ENCODE peak calls at places on chromosomes 11 and 22, in eight cellular contexts. C, Q, K, W, Y, M, X and R are unnamed samples.

GRCh38 chr22:41589260-41589600 is 410 bp downstream of the PMM1 start:
- DNase-seq in C (no peak), W (no peak), K (no peak), X (peak; percentile 75), Y (no peak), M (no peak), Q (peak; percentile 31), R (peak; percentile 34)

GRCh38 chr11:130551388-130551787 is 102.9 kb downstream of the ADAMTS15 start:
- DNase-seq in M (no peak), Q (no peak), X (no peak), Y (no peak), K (no peak), W (no peak), C (no peak), R (no peak)

GRCh38 chr22:19178065-19178658 is 374 bp downstream of the SLC25A1 start:
- DNase-seq in K (no peak), W (no peak), X (peak; percentile 80), Q (peak; percentile 60), C (no peak), M (peak; percentile 63), Y (no peak), R (peak; percentile 28)

GRCh38 chr11:11081273-11081672 is 223.4 kb upstream of the ZBED5 start:
- DNase-seq in K (no peak), X (no peak), W (no peak), Y (no peak), C (no peak), M (no peak), Q (no peak), R (no peak)

GRCh38 chr22:30381250-30381649 is 6.0 kb downstream of the RNF215 start:
- DNase-seq in Q (no peak), C (no peak), W (no peak), X (no peak), K (no peak), Y (no peak), M (no peak), R (no peak)

GRCh38 chr22:22168190-22168940 is 76.2 kb upstream of the VPREB1 start:
- DNase-seq in Q (no peak), W (peak; percentile 92), K (no peak), M (peak; percentile 21), C (no peak), X (no peak), Y (no peak), R (no peak)

GRCh38 chr22:24189249-24190158 is 8.2 kb downstream of the SUSD2 start:
- DNase-seq in C (peak; percentile 84), W (peak; percentile 70), X (peak; percentile 87), M (peak; percentile 81), K (peak; percentile 84), Q (peak; percentile 84), Y (peak; percentile 81), R (peak; percentile 78)

GRCh38 chr11:128422576-128423370 is 164.6 kb downstream of the ETS1 start:
- DNase-seq in C (no peak), Y (no peak), K (no peak), X (no peak), W (no peak), M (peak; percentile 20), Q (peak; percentile 35), R (no peak)

GRCh38 chr22:20526628-20527355 is 19.4 kb downstream of the MED15 start:
- DNase-seq in Y (no peak), X (no peak), W (peak; percentile 42), K (no peak), Q (no peak), M (no peak), C (no peak), R (no peak)

GRCh38 chr11:127485541-127485940 is 485.0 kb upstream of the KIRREL3 start:
- DNase-seq in W (no peak), M (no peak), X (no peak), C (no peak), Q (no peak), Y (no peak), K (no peak), R (no peak)

GRCh38 chr11:103536335-103536722 is 427.1 kb downstream of the DYNC2H1 start:
- DNase-seq in Y (no peak), Q (no peak), X (no peak), M (no peak), W (no peak), C (no peak), K (no peak), R (no peak)

GRCh38 chr11:70055444-70055843 is 22.7 kb upstream of the ANO1 start:
- DNase-seq in K (no peak), C (no peak), W (no peak), M (no peak), Y (no peak), X (no peak), Q (no peak), R (no peak)

GRCh38 chr11:65786786-65787636 is at the start of gene OVOL1:
- DNase-seq in Q (peak; percentile 88), M (peak; percentile 87), K (no peak), C (no peak), Y (peak; percentile 85), W (no peak), X (no peak), R (peak; percentile 36)

GRCh38 chr22:48517039-48518030 is 1310.3 kb downstream of the BRD1 start:
- DNase-seq in X (peak; percentile 80), W (peak; percentile 48), Q (no peak), K (no peak), C (peak; percentile 6), M (peak; percentile 19), Y (no peak), R (peak; percentile 26)

GRCh38 chr22:38697055-38697980 is 3.4 kb downstream of the JOSD1 start:
- DNase-seq in W (no peak), Q (peak; percentile 70), K (peak; percentile 55), Y (no peak), C (no peak), X (peak; percentile 62), M (no peak), R (no peak)

GRCh38 chr11:128471138-128471661 is 116.2 kb downstream of the ETS1 start:
- DNase-seq in C (no peak), Y (no peak), M (no peak), Q (no peak), W (no peak), X (no peak), K (no peak), R (no peak)

DNA sequence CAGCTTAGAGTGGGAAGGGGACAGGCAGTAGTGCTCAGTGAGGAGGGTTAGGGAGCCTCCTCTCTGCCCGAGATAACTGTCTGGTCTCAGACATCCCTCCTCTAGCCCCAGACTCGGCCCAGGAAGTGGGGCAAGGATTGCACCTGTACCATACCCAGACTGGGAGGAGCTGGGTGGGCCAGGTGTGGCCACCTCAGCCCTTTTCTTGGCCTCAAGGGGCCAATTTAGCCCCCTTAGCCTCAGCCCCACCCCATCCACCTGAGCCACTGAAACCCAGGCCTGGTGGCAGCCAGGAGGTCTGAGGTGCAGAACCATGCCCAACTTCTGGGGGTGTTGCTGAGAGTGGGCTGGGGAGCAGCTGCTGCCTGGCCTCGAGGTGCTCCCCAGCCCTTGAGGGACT is 6.5 kb downstream of the RELT start:
- DNase-seq in W (no peak), Y (no peak), M (no peak), C (no peak), K (no peak), Q (no peak), X (no peak), R (no peak)
- H3K27ac ChIP-seq in W (no peak overlapping the region), Y (peak overlapping the region; percentile 15), M (no peak overlapping the region), C (no peak overlapping the region), K (no peak overlapping the region), Q (no peak overlapping the region), X (no peak overlapping the region), R (no peak overlapping the region)

GRCh38 chr11:114326776-114327175 is 30.6 kb downstream of the NNMT start:
- DNase-seq in M (no peak), K (no peak), C (no peak), X (no peak), Y (no peak), W (no peak), Q (no peak), R (no peak)
- H3K4me1 ChIP-seq in M (no peaks in the 10 kb centered on the region), K (no peaks in the 10 kb centered on the region), C (no peaks in the 10 kb centered on the region), X (no peaks in the 10 kb centered on the region), Y (no peaks in the 10 kb centered on the region), W (peaks cover 15% of the 10 kb centered on the region), Q (no peaks in the 10 kb centered on the region), R (peaks cover under 1% of the 10 kb centered on the region)

DNA sequence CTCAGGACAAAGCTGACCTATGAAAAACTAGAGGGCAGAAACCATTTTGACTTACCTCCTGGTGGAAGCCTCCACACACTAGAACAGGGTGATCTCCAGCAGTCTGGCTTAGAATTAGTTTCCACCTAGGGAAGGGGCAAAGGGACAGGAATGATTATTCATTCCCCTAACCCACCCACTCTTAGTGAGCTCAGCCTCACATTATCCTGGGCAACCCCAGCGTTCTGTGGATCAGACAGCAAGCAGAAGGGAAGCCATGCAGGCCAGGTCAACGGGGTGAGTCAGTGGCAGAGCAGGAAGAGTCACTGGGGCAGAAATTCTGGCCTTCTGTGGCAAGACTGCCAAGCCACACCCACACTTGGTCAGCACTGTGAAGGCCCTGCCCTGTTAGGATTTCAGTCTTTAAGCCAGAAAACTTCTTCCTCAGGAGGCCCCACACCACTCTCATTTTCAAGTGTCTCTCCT is 10.5 kb downstream of the NUMA1 start:
- DNase-seq in K (peak; percentile 79), W (peak; percentile 78), M (peak; percentile 78), X (peak; percentile 89), Y (peak; percentile 71), Q (peak; percentile 78), C (peak; percentile 79), R (peak; percentile 70)
- TF ChIP-seq POLR2A in K (no peak), W (peak; percentile 28), M (peak; percentile 53), X (no peak), Y (no peak), Q (no peak), C (peak; percentile 28), R (no peak)

GRCh38 chr11:20363500-20364411 is at the start of gene HTATIP2:
- DNase-seq in Q (peak; percentile 73), C (peak; percentile 63), Y (peak; percentile 55), M (peak; percentile 61), X (peak; percentile 84), W (peak; percentile 68), K (peak; percentile 77), R (peak; percentile 76)

GRCh38 chr11:20369816-20370215 is 6.3 kb downstream of the HTATIP2 start:
- DNase-seq in Y (no peak), Q (no peak), W (no peak), M (no peak), C (no peak), X (no peak), K (no peak), R (no peak)

GRCh38 chr11:20364412-20364792 is 888 bp downstream of the HTATIP2 start:
- DNase-seq in X (no peak), Q (no peak), Y (no peak), W (no peak), M (peak; percentile 23), C (no peak), K (no peak), R (no peak)

GRCh38 chr11:20368441-20368840 is 4.9 kb downstream of the HTATIP2 start:
- DNase-seq in X (no peak), K (no peak), M (no peak), W (no peak), C (no peak), Y (no peak), Q (no peak), R (no peak)

DNA sequence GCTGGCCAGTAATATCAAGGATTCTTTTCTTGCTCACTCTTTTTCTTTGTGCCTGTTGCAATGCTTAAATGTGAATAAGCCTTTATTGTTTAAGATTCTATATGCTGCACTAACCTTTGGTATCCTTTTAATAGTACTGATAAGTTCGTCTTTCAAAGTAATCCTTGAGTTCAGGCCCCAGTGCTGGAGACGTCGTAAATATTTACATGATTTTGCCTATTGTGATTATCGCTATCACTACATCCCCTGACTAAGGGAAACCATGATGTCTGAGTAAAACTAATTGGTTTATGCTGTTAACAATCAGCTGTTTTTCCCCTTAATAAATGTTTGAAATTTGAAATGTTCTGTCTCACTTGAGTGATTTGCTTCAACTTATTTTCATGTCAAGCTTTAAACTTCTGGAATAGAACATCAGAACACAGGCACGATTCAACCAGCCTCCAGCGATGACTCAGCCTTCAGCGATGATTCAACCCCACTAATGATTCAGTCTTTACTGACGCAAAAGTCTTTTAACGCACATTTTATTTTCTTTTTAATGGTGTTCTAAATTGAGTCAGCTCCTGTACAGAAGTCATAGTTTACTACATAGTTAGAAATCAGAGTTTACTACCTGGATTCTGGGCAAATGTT is 3.9 kb downstream of the HTATIP2 start:
- DNase-seq in X (peak; percentile 81), Q (peak; percentile 43), W (peak; percentile 70), K (peak; percentile 45), Y (no peak), C (peak; percentile 21), M (no peak), R (no peak)
- H3K27ac ChIP-seq in X (peak overlapping the region; percentile 75), Q (peak overlapping the region; percentile 53), W (peak overlapping the region; percentile 75), K (no peak overlapping the region), Y (no peak overlapping the region), C (peak overlapping the region; percentile 78), M (no peak overlapping the region), R (no peak overlapping the region)